ENCODE peak calls at places on chromosomes 7 and 10, in ten cellular contexts. O is fibroblast of pulmonary artery, Y is epithelial cell of esophagus, V is gastrocnemius medialis, M is psoas muscle, J is breast epithelium, E is right atrium auricular region, G is mesendoderm, Q is iPS DF 6.9, H is choroid plexus epithelial cell. Z is an unnamed sample.

GRCh38 chr10:63644398-63645142 is 123.4 kb downstream of the REEP3 start:
- DNase-seq in G (no peak), O (peak; percentile 44), Q (no peak), E (no peak), H (no peak), J (no peak), V (no peak), M (no peak), Y (no peak), Z (no peak)

GRCh38 chr10:76297787-76298281 is 866.4 kb downstream of the LRMDA start:
- DNase-seq in J (no peak), G (no peak), E (no peak), H (no peak), V (no peak), M (no peak), O (no peak), Y (no peak), Q (no peak), Z (no peak)

GRCh38 chr10:72248477-72249151 is 25.1 kb upstream of the DDIT4 start:
- DNase-seq in E (peak; percentile 93), G (peak; percentile 65), O (peak; percentile 87), Y (peak; percentile 62), Q (no peak), H (peak; percentile 95), J (peak; percentile 72), M (peak; percentile 87), V (peak; percentile 91), Z (peak; percentile 96)

GRCh38 chr7:3019801-3020200 is 23.9 kb downstream of the CARD11 start:
- DNase-seq in Y (no peak), V (no peak), Q (no peak), H (no peak), O (no peak), G (no peak), E (no peak), J (no peak), M (no peak), Z (no peak)

GRCh38 chr7:115883629-115884028 is 146.9 kb downstream of the TFEC start:
- DNase-seq in Q (no peak), H (no peak), G (no peak), J (no peak), E (no peak), V (no peak), O (no peak), M (no peak), Y (no peak), Z (no peak)

GRCh38 chr7:117210908-117211307 is 112.0 kb downstream of the WNT2 start:
- DNase-seq in M (no peak), O (no peak), Q (no peak), G (no peak), H (no peak), V (no peak), Y (no peak), J (no peak), E (no peak), Z (no peak)

GRCh38 chr10:70355234-70356021 is 27.0 kb downstream of the LRRC20 start:
- DNase-seq in M (no peak), V (no peak), Q (no peak), H (no peak), J (no peak), E (no peak), G (no peak), Y (no peak), O (no peak), Z (no peak)

GRCh38 chr10:29064665-29065064 is 224.2 kb upstream of the LYZL1 start:
- DNase-seq in O (peak; percentile 29), Q (no peak), V (no peak), Y (no peak), E (no peak), H (peak; percentile 50), J (no peak), M (no peak), G (no peak), Z (no peak)

DNA sequence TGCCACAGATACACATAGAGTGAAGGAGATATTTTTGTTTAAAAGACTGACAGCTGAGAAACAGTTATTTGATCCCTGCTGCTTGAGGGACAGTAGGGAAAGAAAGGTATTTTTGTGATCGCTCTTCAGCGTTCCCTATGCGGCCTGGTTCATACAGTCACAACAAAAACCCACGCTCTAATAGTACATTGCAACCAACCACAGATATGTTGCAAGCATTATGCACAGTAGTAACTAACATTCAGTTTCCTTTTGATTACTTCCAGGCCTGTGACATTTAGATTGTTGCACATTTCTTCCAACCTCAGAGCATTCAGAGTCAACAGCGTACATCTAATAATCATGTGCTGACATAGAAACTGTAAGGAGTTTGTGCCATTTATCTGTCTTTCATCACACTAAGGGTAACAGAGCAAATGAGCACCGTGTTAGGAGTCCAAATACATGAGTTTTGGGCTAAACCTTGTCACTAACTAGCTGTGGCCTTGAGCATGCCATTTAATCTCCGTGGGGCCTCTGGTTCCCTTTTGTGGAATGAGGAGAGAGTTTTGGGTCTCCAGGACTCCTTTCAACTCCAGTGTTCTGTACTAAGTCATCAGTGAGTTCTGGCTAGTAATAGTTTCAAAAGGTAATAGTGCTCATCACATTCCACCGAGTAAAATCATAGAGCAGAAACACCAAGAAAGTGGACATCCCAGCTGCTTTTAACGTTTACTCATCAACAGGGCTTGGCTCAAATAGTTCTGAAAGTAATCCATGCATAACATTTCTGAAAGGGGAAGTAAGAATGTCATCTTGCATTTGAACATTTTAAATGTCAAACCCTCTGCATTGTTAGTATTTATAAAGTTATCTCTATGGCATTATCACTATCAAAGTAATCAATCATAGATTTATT is 99.0 kb upstream of the FZD1 start:
- DNase-seq in H (peak; percentile 88), Y (peak; percentile 91), J (no peak), E (no peak), O (peak; percentile 52), V (no peak), G (no peak), M (no peak), Q (no peak), Z (no peak)
- H3K4me3 ChIP-seq in H (no peak overlapping the region), Y (no peak overlapping the region), J (no peak overlapping the region), E (no peak overlapping the region), O (no peak overlapping the region), V (no peak overlapping the region), G (no peak overlapping the region), M (no peak overlapping the region), Q (no peak overlapping the region), Z (no peak overlapping the region)

GRCh38 chr10:87817291-87817872 is 644 bp downstream of the ATAD1 start:
- DNase-seq in H (peak; percentile 15), J (no peak), E (no peak), O (peak; percentile 10), G (no peak), M (no peak), V (no peak), Y (peak; percentile 6), Q (no peak), Z (no peak)

GRCh38 chr10:87817873-87818504 is at the start of gene ATAD1:
- DNase-seq in G (peak; percentile 95), E (peak; percentile 83), J (peak; percentile 77), V (peak; percentile 72), Q (peak; percentile 63), M (peak; percentile 84), H (peak; percentile 83), Y (peak; percentile 89), O (peak; percentile 84), Z (peak; percentile 43)

GRCh38 chr10:87818505-87819273 is 663 bp upstream of the ATAD1 start:
- DNase-seq in V (no peak), M (no peak), Y (peak; percentile 47), J (no peak), O (peak; percentile 31), G (peak; percentile 89), H (peak; percentile 47), Q (no peak), E (no peak), Z (no peak)

GRCh38 chr10:87816842-87817178 is 1.2 kb downstream of the ATAD1 start:
- DNase-seq in H (no peak), M (no peak), Q (no peak), O (no peak), E (no peak), J (no peak), G (no peak), V (no peak), Y (no peak), Z (no peak)

DNA sequence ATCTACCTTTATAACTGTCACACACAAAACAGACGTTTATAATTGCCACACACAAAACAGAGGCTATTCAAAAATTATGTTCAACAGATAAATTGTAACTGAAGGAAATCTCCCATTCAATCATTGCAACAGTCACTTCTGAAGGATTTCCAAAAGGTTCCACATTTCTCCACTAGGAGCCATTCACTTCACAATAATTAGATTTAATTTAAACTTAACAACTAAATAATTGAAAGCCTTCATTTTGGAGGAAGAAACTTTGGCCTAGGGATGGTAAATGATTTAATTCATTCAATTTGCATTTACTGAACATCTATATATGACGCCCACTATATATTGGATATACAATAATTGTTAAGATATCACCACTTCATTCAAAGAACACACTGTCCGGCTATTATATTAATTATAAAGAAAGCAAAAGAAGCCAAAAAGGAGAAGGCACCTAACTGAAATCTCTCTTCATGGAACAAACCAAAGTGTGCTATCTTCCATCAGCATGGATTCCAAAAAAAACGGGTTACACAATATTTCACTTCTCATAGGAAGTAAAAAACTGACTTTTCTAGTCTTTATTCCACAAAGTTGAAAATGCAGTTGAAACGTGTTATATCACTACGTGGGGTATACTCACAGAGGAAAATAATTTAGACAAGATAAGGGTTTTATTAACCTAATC is 1.7 kb downstream of the ATAD1 start:
- DNase-seq in V (no peak), Y (no peak), J (no peak), M (no peak), E (no peak), H (no peak), G (no peak), Q (no peak), O (no peak), Z (no peak)
- H3K4me3 ChIP-seq in V (peak overlapping the region; percentile 93), Y (peak overlapping the region; percentile 86), J (no peak overlapping the region), M (peak overlapping the region; percentile 75), E (peak overlapping the region; percentile 69), H (no peak overlapping the region), G (no peak overlapping the region), Q (no peak overlapping the region), O (peak overlapping the region; percentile 90), Z (no peak overlapping the region)

GRCh38 chr10:114851336-114851735 is 29.8 kb downstream of the FHIP2A start:
- DNase-seq in Q (no peak), Y (no peak), V (no peak), E (no peak), H (no peak), O (no peak), G (no peak), M (no peak), J (no peak), Z (no peak)
- H3K4me3 ChIP-seq in Q (no peak overlapping the region), Y (no peak overlapping the region), V (no peak overlapping the region), E (no peak overlapping the region), H (no peak overlapping the region), O (no peak overlapping the region), G (no peak overlapping the region), M (no peak overlapping the region), J (no peak overlapping the region), Z (no peak overlapping the region)

GRCh38 chr7:77316219-77316978 is 99.8 kb downstream of the GSAP start:
- DNase-seq in G (no peak), Q (no peak), O (no peak), H (no peak), V (no peak), E (no peak), M (no peak), Y (peak; percentile 36), J (no peak), Z (no peak)

GRCh38 chr7:77313086-77313485 is 103.1 kb downstream of the GSAP start:
- DNase-seq in M (no peak), H (no peak), Y (no peak), V (no peak), G (no peak), Q (no peak), O (no peak), E (no peak), J (no peak), Z (no peak)

GRCh38 chr7:77318019-77318418 is 98.1 kb downstream of the GSAP start:
- DNase-seq in Q (no peak), H (no peak), Y (no peak), M (no peak), J (no peak), E (no peak), O (no peak), V (no peak), G (no peak), Z (no peak)

GRCh38 chr7:77313876-77314480 is 102.2 kb downstream of the GSAP start:
- DNase-seq in V (no peak), Q (no peak), E (no peak), O (no peak), Y (no peak), M (no peak), H (no peak), G (no peak), J (no peak), Z (no peak)

DNA sequence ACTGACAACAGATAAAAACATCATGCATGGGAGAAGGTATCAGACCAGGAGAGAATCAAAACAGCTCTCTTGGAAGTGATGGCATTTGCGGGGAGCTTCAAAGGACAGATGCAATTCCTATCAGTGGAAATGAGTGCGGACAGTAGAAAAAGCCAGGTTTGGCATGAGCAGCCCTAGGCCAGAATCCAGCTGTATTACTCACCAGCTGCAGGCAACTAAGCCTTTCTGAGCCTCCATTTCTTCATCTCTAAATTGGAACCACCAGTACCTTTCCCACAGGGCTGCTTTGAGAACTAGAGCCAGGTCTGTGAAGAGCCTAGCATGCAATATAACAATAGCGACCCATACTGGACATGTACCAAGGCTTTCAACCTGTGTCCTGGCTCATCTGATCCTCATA is 101.0 kb downstream of the GSAP start:
- DNase-seq in J (no peak), M (peak; percentile 34), E (no peak), G (no peak), H (no peak), Q (no peak), Y (no peak), O (peak; percentile 29), V (no peak), Z (no peak)
- H3K4me3 ChIP-seq in J (no peak overlapping the region), M (no peak overlapping the region), E (no peak overlapping the region), G (no peak overlapping the region), H (no peak overlapping the region), Q (no peak overlapping the region), Y (no peak overlapping the region), O (no peak overlapping the region), V (no peak overlapping the region), Z (no peak overlapping the region)

Z was measured in ascending aorta.